ENCODE peak calls at places on chromosomes 16 and 17, in four cellular contexts. One of them, this sample, is unnamed.

GRCh38 chr17:42271277-42271922 is 4.8 kb downstream of the STAT5B start:
- DNase-seq in T47D: no peak
- DNase-seq in HS-27A: no peak
- DNase-seq in heart left ventricle: no peak
- DNase-seq in this sample: no peak

GRCh38 chr17:54813896-54814295 is 86.8 kb upstream of the TOM1L1 start:
- DNase-seq in T47D: peak
- DNase-seq in heart left ventricle: no peak
- DNase-seq in HS-27A: no peak
- DNase-seq in this sample: no peak

GRCh38 chr17:45745843-45746494 is 38.2 kb upstream of the CRHR1 start:
- DNase-seq in HS-27A: no peak
- DNase-seq in T47D: peak
- DNase-seq in heart left ventricle: no peak
- DNase-seq in this sample: no peak

GRCh38 chr16:86515780-86516617 is 5.7 kb downstream of the FOXF1 start:
- DNase-seq in HS-27A: no peak
- DNase-seq in T47D: no peak
- DNase-seq in heart left ventricle: no peak
- DNase-seq in this sample: no peak

GRCh38 chr17:57373071-57373470 is 116.7 kb downstream of the MSI2 start:
- DNase-seq in heart left ventricle: no peak
- DNase-seq in HS-27A: no peak
- DNase-seq in T47D: no peak
- DNase-seq in this sample: no peak

GRCh38 chr17:47229535-47230443 is 20.6 kb downstream of the MYL4 start:
- DNase-seq in HS-27A: peak
- DNase-seq in heart left ventricle: peak
- DNase-seq in T47D: peak
- DNase-seq in this sample: peak

GRCh38 chr16:86248325-86248905 is 261.9 kb upstream of the FOXF1 start:
- DNase-seq in HS-27A: no peak
- DNase-seq in heart left ventricle: no peak
- DNase-seq in T47D: no peak
- DNase-seq in this sample: no peak

GRCh38 chr17:66764559-66764958 is 70.4 kb upstream of the CACNG5 start:
- DNase-seq in T47D: no peak
- DNase-seq in HS-27A: no peak
- DNase-seq in heart left ventricle: no peak
- DNase-seq in this sample: no peak

GRCh38 chr17:18182190-18182977 is 1.2 kb upstream of the ALKBH5 start:
- DNase-seq in HS-27A: no peak
- DNase-seq in heart left ventricle: peak
- DNase-seq in T47D: no peak
- DNase-seq in this sample: no peak

GRCh38 chr16:88790312-88791150 is 5.5 kb upstream of the PIEZO1 start:
- DNase-seq in T47D: no peak
- DNase-seq in HS-27A: no peak
- DNase-seq in heart left ventricle: no peak
- DNase-seq in this sample: peak

GRCh38 chr17:1936766-1937165 is 88.4 kb downstream of the RTN4RL1 start:
- DNase-seq in T47D: no peak
- DNase-seq in heart left ventricle: no peak
- DNase-seq in HS-27A: no peak
- DNase-seq in this sample: no peak

GRCh38 chr17:17191346-17191792 is 14.8 kb downstream of the PLD6 start:
- DNase-seq in T47D: no peak
- DNase-seq in HS-27A: peak
- DNase-seq in heart left ventricle: peak
- DNase-seq in this sample: no peak

GRCh38 chr16:84072014-84072413 is 29.4 kb upstream of the SLC38A8 start:
- DNase-seq in HS-27A: no peak
- DNase-seq in T47D: no peak
- DNase-seq in heart left ventricle: no peak
- DNase-seq in this sample: no peak

GRCh38 chr16:57084996-57085395 is 7.4 kb upstream of the CPNE2 start:
- DNase-seq in HS-27A: no peak
- DNase-seq in T47D: no peak
- DNase-seq in heart left ventricle: no peak
- DNase-seq in this sample: no peak

GRCh38 chr17:81664051-81664470 is 2.3 kb downstream of the OXLD1 start:
- DNase-seq in HS-27A: no peak
- DNase-seq in T47D: no peak
- DNase-seq in heart left ventricle: no peak
- DNase-seq in this sample: no peak

GRCh38 chr16:89295071-89295900 is 77.8 kb downstream of the ZNF778 start:
- DNase-seq in T47D: no peak
- DNase-seq in HS-27A: no peak
- DNase-seq in heart left ventricle: no peak
- DNase-seq in this sample: no peak

GRCh38 chr17:8581002-8581658 is 49.4 kb downstream of the MYH10 start:
- DNase-seq in HS-27A: no peak
- DNase-seq in heart left ventricle: no peak
- DNase-seq in T47D: no peak
- DNase-seq in this sample: no peak

GRCh38 chr16:69481901-69482341 is 57.5 kb downstream of the CYB5B start:
- DNase-seq in T47D: no peak
- DNase-seq in HS-27A: no peak
- DNase-seq in heart left ventricle: peak
- DNase-seq in this sample: no peak

GRCh38 chr16:29645699-29646187 is 17.3 kb upstream of the SPN start:
- DNase-seq in heart left ventricle: no peak
- DNase-seq in HS-27A: peak
- DNase-seq in T47D: peak
- DNase-seq in this sample: no peak

GRCh38 chr16:1401061-1401757 is 13.3 kb downstream of the UNKL start:
- DNase-seq in HS-27A: no peak
- DNase-seq in heart left ventricle: no peak
- DNase-seq in T47D: no peak
- DNase-seq in this sample: no peak

GRCh38 chr17:17445925-17446665 is 30.7 kb upstream of the MED9 start:
- DNase-seq in heart left ventricle: peak
- DNase-seq in HS-27A: peak
- DNase-seq in T47D: peak
- DNase-seq in this sample: no peak

GRCh38 chr17:50847566-50847965 is 12.2 kb downstream of the WFIKKN2 start:
- DNase-seq in T47D: no peak
- DNase-seq in heart left ventricle: no peak
- DNase-seq in HS-27A: no peak
- DNase-seq in this sample: no peak

GRCh38 chr17:81380682-81381518 is 14.4 kb upstream of the BAHCC1 start:
- DNase-seq in T47D: no peak
- DNase-seq in heart left ventricle: no peak
- DNase-seq in HS-27A: no peak
- DNase-seq in this sample: no peak

GRCh38 chr16:87216148-87216823 is 100.9 kb downstream of the C16orf95 start:
- DNase-seq in T47D: no peak
- DNase-seq in HS-27A: no peak
- DNase-seq in heart left ventricle: no peak
- DNase-seq in this sample: no peak

GRCh38 chr17:2174471-2175293 is 119.8 kb downstream of the HIC1 start:
- DNase-seq in HS-27A: no peak
- DNase-seq in heart left ventricle: peak
- DNase-seq in T47D: no peak
- DNase-seq in this sample: no peak

GRCh38 chr16:49292413-49292812 is 10.8 kb upstream of the CBLN1 start:
- DNase-seq in HS-27A: no peak
- DNase-seq in heart left ventricle: no peak
- DNase-seq in T47D: no peak
- DNase-seq in this sample: no peak

GRCh38 chr17:19724501-19725420 is 8.4 kb upstream of the SLC47A2 start:
- DNase-seq in HS-27A: no peak
- DNase-seq in heart left ventricle: peak
- DNase-seq in T47D: peak
- DNase-seq in this sample: no peak

GRCh38 chr17:34169501-34169900 is 85.6 kb upstream of the CCL2 start:
- DNase-seq in T47D: no peak
- DNase-seq in HS-27A: no peak
- DNase-seq in heart left ventricle: no peak
- DNase-seq in this sample: no peak

GRCh38 chr17:81960130-81960958 is 643 bp downstream of the NOTUM start:
- DNase-seq in heart left ventricle: no peak
- DNase-seq in T47D: no peak
- DNase-seq in HS-27A: no peak
- DNase-seq in this sample: no peak

GRCh38 chr17:81135503-81136283 is 29.6 kb upstream of the PVALEF start:
- DNase-seq in heart left ventricle: no peak
- DNase-seq in T47D: no peak
- DNase-seq in HS-27A: no peak
- DNase-seq in this sample: no peak

GRCh38 chr17:70405492-70406220 is 236.3 kb downstream of the KCNJ2 start:
- DNase-seq in heart left ventricle: no peak
- DNase-seq in HS-27A: peak
- DNase-seq in T47D: peak
- DNase-seq in this sample: no peak

GRCh38 chr17:43314582-43314981 is 80.8 kb upstream of the RNU2-1 start:
- DNase-seq in HS-27A: no peak
- DNase-seq in heart left ventricle: no peak
- DNase-seq in T47D: no peak
- DNase-seq in this sample: no peak

GRCh38 chr17:80872999-80873951 is 118.4 kb upstream of the CHMP6 start:
- DNase-seq in heart left ventricle: no peak
- DNase-seq in HS-27A: no peak
- DNase-seq in T47D: peak
- DNase-seq in this sample: no peak

This sample was measured in effector memory CD4-positive, alpha-beta T cell.